ENCODE peak calls at places on chromosomes 6 and 20, in four cellular contexts. I, O, K and P are unnamed samples.
A peak's percentile ranks its signal among the peaks of the same experiment; 100 is the strongest.

GRCh38 chr6:136788069-136788902 is 4.0 kb downstream of the MAP3K5 start:
- DNase-seq in K (no peak), I (no peak), O (no peak), P (no peak)

GRCh38 chr6:148608211-148608951 is 138.4 kb upstream of the UST start:
- DNase-seq in O (no peak), I (peak; percentile 45), K (no peak), P (no peak)

GRCh38 chr6:25025919-25026301 is 90.2 kb upstream of the RIPOR2 start:
- DNase-seq in O (no peak), K (no peak), I (no peak), P (no peak)

GRCh38 chr20:59308493-59309201 is 8.2 kb downstream of the EDN3 start:
- DNase-seq in O (no peak), I (peak; percentile 61), K (peak; percentile 60), P (no peak)

GRCh38 chr20:32483351-32484220 is 101.5 kb downstream of the NOL4L start:
- DNase-seq in K (peak; percentile 82), I (peak; percentile 83), O (peak; percentile 85), P (peak; percentile 60)

GRCh38 chr20:59911041-59911440 is 22.4 kb downstream of the SYCP2 start:
- DNase-seq in O (no peak), I (no peak), K (no peak), P (no peak)

GRCh38 chr6:11278207-11278559 is 45.7 kb upstream of the NEDD9 start:
- DNase-seq in O (no peak), I (no peak), K (no peak), P (peak; percentile 57)

GRCh38 chr6:137211910-137212309 is 7.3 kb downstream of the IFNGR1 start:
- DNase-seq in I (no peak), O (no peak), K (no peak), P (no peak)

GRCh38 chr20:3980260-3981131 is 34.9 kb downstream of the RNF24 start:
- DNase-seq in K (peak; percentile 68), O (peak; percentile 48), I (peak; percentile 31), P (peak; percentile 49)

GRCh38 chr20:62439218-62439617 is 11.9 kb upstream of the RBBP8NL start:
- DNase-seq in O (no peak), I (no peak), K (no peak), P (no peak)

GRCh38 chr6:50849016-50849748 is 30.5 kb downstream of the TFAP2B start:
- DNase-seq in K (no peak), O (no peak), I (peak; percentile 51), P (no peak)

GRCh38 chr6:85404497-85405174 is 45.2 kb upstream of the NT5E start:
- DNase-seq in I (no peak), O (no peak), K (no peak), P (no peak)

GRCh38 chr6:31948753-31949413 is 3.0 kb downstream of the CFB start:
- DNase-seq in O (no peak), K (no peak), I (no peak), P (no peak)

GRCh38 chr6:37566209-37566859 is 66.6 kb upstream of the CCDC167 start:
- DNase-seq in K (peak; percentile 80), I (no peak), O (peak; percentile 49), P (peak; percentile 92)

GRCh38 chr6:43746071-43746470 is 23.9 kb upstream of the VEGFA start:
- DNase-seq in I (no peak), O (no peak), K (no peak), P (no peak)

GRCh38 chr6:31239854-31240253 is 32.0 kb downstream of the HLA-C start:
- DNase-seq in O (no peak), I (no peak), K (no peak), P (no peak)

GRCh38 chr6:116528800-116529199 is 16.7 kb downstream of the TRAPPC3L start:
- DNase-seq in O (no peak), I (peak; percentile 92), K (no peak), P (no peak)

GRCh38 chr6:150711061-150711460 is 111.4 kb downstream of the PLEKHG1 start:
- DNase-seq in K (no peak), O (no peak), I (no peak), P (no peak)

GRCh38 chr6:134553941-134554340 is 236.0 kb upstream of the SGK1 start:
- DNase-seq in K (no peak), O (no peak), I (no peak), P (no peak)

GRCh38 chr20:6703047-6703446 is 64.4 kb upstream of the BMP2 start:
- DNase-seq in I (no peak), O (no peak), K (no peak), P (no peak)

GRCh38 chr20:51382986-51383821 is 159.3 kb downstream of the NFATC2 start:
- DNase-seq in O (peak; percentile 13), I (no peak), K (no peak), P (no peak)